ENCODE peak calls at places on chromosome 4, in nine cellular contexts. One of them, this sample, is unnamed.

GRCh38 chr4:742742-743311 is 37.2 kb downstream of the PCGF3 start:
- DNase-seq in NAMALWA: peak; percentile 82
- DNase-seq in kidney epithelial cell: no peak
- DNase-seq in endothelial cell: peak; percentile 82
- DNase-seq in NB4: peak; percentile 82
- DNase-seq in activated CD8-positive, alpha-beta memory T cell treated with anti-CD3 and anti-CD28 coated beads for 1 hour: peak; percentile 68
- DNase-seq in left cardiac atrium: peak; percentile 72
- DNase-seq in nucleus accumbens: peak; percentile 16
- DNase-seq in activated T-helper 2 cell treated with anti-CD3 and anti-CD28 coated beads, Interferon-gamma antibody, Interleukin-2, Interleukin-4, amounts not matched to agents 10 μg/mL and 5 μg/mL and 100 μg/mL, durations not matched to agents 14 hours and 24 hours and 36 hours: peak; percentile 58
- DNase-seq in this sample: no peak

GRCh38 chr4:40228497-40229365 is 31.9 kb downstream of the RHOH start:
- DNase-seq in NAMALWA: no peak
- DNase-seq in kidney epithelial cell: no peak
- DNase-seq in endothelial cell: no peak
- DNase-seq in NB4: no peak
- DNase-seq in activated CD8-positive, alpha-beta memory T cell treated with anti-CD3 and anti-CD28 coated beads for 1 hour: no peak
- DNase-seq in left cardiac atrium: no peak
- DNase-seq in nucleus accumbens: no peak
- DNase-seq in activated T-helper 2 cell treated with anti-CD3 and anti-CD28 coated beads, Interferon-gamma antibody, Interleukin-2, Interleukin-4, amounts not matched to agents 10 μg/mL and 5 μg/mL and 100 μg/mL, durations not matched to agents 14 hours and 24 hours and 36 hours: no peak
- DNase-seq in this sample: no peak

GRCh38 chr4:168221298-168221697 is 97.3 kb downstream of the DDX60 start:
- DNase-seq in NAMALWA: no peak
- DNase-seq in kidney epithelial cell: no peak
- DNase-seq in endothelial cell: no peak
- DNase-seq in NB4: no peak
- DNase-seq in activated CD8-positive, alpha-beta memory T cell treated with anti-CD3 and anti-CD28 coated beads for 1 hour: no peak
- DNase-seq in left cardiac atrium: no peak
- DNase-seq in nucleus accumbens: no peak
- DNase-seq in activated T-helper 2 cell treated with anti-CD3 and anti-CD28 coated beads, Interferon-gamma antibody, Interleukin-2, Interleukin-4, amounts not matched to agents 10 μg/mL and 5 μg/mL and 100 μg/mL, durations not matched to agents 14 hours and 24 hours and 36 hours: no peak
- DNase-seq in this sample: no peak

GRCh38 chr4:185817403-185817818 is 5.4 kb upstream of the SORBS2 start:
- DNase-seq in NAMALWA: no peak
- DNase-seq in kidney epithelial cell: no peak
- DNase-seq in endothelial cell: no peak
- DNase-seq in NB4: no peak
- DNase-seq in activated CD8-positive, alpha-beta memory T cell treated with anti-CD3 and anti-CD28 coated beads for 1 hour: no peak
- DNase-seq in left cardiac atrium: no peak
- DNase-seq in nucleus accumbens: no peak
- DNase-seq in activated T-helper 2 cell treated with anti-CD3 and anti-CD28 coated beads, Interferon-gamma antibody, Interleukin-2, Interleukin-4, amounts not matched to agents 10 μg/mL and 5 μg/mL and 100 μg/mL, durations not matched to agents 14 hours and 24 hours and 36 hours: no peak
- DNase-seq in this sample: no peak

GRCh38 chr4:94488667-94489066 is 36.9 kb downstream of the PDLIM5 start:
- DNase-seq in NAMALWA: no peak
- DNase-seq in kidney epithelial cell: peak; percentile 43
- DNase-seq in endothelial cell: no peak
- DNase-seq in NB4: no peak
- DNase-seq in activated CD8-positive, alpha-beta memory T cell treated with anti-CD3 and anti-CD28 coated beads for 1 hour: no peak
- DNase-seq in left cardiac atrium: no peak
- DNase-seq in nucleus accumbens: no peak
- DNase-seq in activated T-helper 2 cell treated with anti-CD3 and anti-CD28 coated beads, Interferon-gamma antibody, Interleukin-2, Interleukin-4, amounts not matched to agents 10 μg/mL and 5 μg/mL and 100 μg/mL, durations not matched to agents 14 hours and 24 hours and 36 hours: no peak
- DNase-seq in this sample: no peak

GRCh38 chr4:85860066-85860465 is 385.1 kb downstream of the ARHGAP24 start:
- DNase-seq in NAMALWA: no peak
- DNase-seq in kidney epithelial cell: no peak
- DNase-seq in endothelial cell: no peak
- DNase-seq in NB4: no peak
- DNase-seq in activated CD8-positive, alpha-beta memory T cell treated with anti-CD3 and anti-CD28 coated beads for 1 hour: no peak
- DNase-seq in left cardiac atrium: no peak
- DNase-seq in nucleus accumbens: no peak
- DNase-seq in activated T-helper 2 cell treated with anti-CD3 and anti-CD28 coated beads, Interferon-gamma antibody, Interleukin-2, Interleukin-4, amounts not matched to agents 10 μg/mL and 5 μg/mL and 100 μg/mL, durations not matched to agents 14 hours and 24 hours and 36 hours: no peak
- DNase-seq in this sample: no peak

GRCh38 chr4:124636793-124637192 is 75.7 kb downstream of the ANKRD50 start:
- DNase-seq in NAMALWA: no peak
- DNase-seq in kidney epithelial cell: peak; percentile 29
- DNase-seq in endothelial cell: no peak
- DNase-seq in NB4: no peak
- DNase-seq in activated CD8-positive, alpha-beta memory T cell treated with anti-CD3 and anti-CD28 coated beads for 1 hour: no peak
- DNase-seq in left cardiac atrium: no peak
- DNase-seq in nucleus accumbens: no peak
- DNase-seq in activated T-helper 2 cell treated with anti-CD3 and anti-CD28 coated beads, Interferon-gamma antibody, Interleukin-2, Interleukin-4, amounts not matched to agents 10 μg/mL and 5 μg/mL and 100 μg/mL, durations not matched to agents 14 hours and 24 hours and 36 hours: no peak
- DNase-seq in this sample: no peak

GRCh38 chr4:147060171-147060931 is 114.7 kb upstream of the TTC29 start:
- DNase-seq in NAMALWA: no peak
- DNase-seq in kidney epithelial cell: no peak
- DNase-seq in endothelial cell: no peak
- DNase-seq in NB4: no peak
- DNase-seq in activated CD8-positive, alpha-beta memory T cell treated with anti-CD3 and anti-CD28 coated beads for 1 hour: no peak
- DNase-seq in left cardiac atrium: no peak
- DNase-seq in nucleus accumbens: no peak
- DNase-seq in activated T-helper 2 cell treated with anti-CD3 and anti-CD28 coated beads, Interferon-gamma antibody, Interleukin-2, Interleukin-4, amounts not matched to agents 10 μg/mL and 5 μg/mL and 100 μg/mL, durations not matched to agents 14 hours and 24 hours and 36 hours: no peak
- DNase-seq in this sample: no peak

GRCh38 chr4:24063771-24064170 is 173.9 kb upstream of the PPARGC1A start:
- DNase-seq in NAMALWA: no peak
- DNase-seq in kidney epithelial cell: no peak
- DNase-seq in endothelial cell: no peak
- DNase-seq in NB4: no peak
- DNase-seq in activated CD8-positive, alpha-beta memory T cell treated with anti-CD3 and anti-CD28 coated beads for 1 hour: no peak
- DNase-seq in left cardiac atrium: no peak
- DNase-seq in nucleus accumbens: no peak
- DNase-seq in activated T-helper 2 cell treated with anti-CD3 and anti-CD28 coated beads, Interferon-gamma antibody, Interleukin-2, Interleukin-4, amounts not matched to agents 10 μg/mL and 5 μg/mL and 100 μg/mL, durations not matched to agents 14 hours and 24 hours and 36 hours: no peak
- DNase-seq in this sample: no peak

GRCh38 chr4:118270492-118270891 is 82.3 kb downstream of the PRSS12 start:
- DNase-seq in NAMALWA: peak; percentile 71
- DNase-seq in kidney epithelial cell: no peak
- DNase-seq in endothelial cell: no peak
- DNase-seq in NB4: peak; percentile 67
- DNase-seq in activated CD8-positive, alpha-beta memory T cell treated with anti-CD3 and anti-CD28 coated beads for 1 hour: no peak
- DNase-seq in left cardiac atrium: no peak
- DNase-seq in nucleus accumbens: no peak
- DNase-seq in activated T-helper 2 cell treated with anti-CD3 and anti-CD28 coated beads, Interferon-gamma antibody, Interleukin-2, Interleukin-4, amounts not matched to agents 10 μg/mL and 5 μg/mL and 100 μg/mL, durations not matched to agents 14 hours and 24 hours and 36 hours: no peak
- DNase-seq in this sample: no peak

This sample was measured in dorsolateral prefrontal cortex.